ENCODE peak calls at places on chromosomes 13 and 19, in nine cellular contexts. One of them, this sample, is unnamed.

GRCh38 chr19:52734340-52734892 is 428 bp downstream of the ZNF611 start:
- DNase-seq in right lobe of liver: peak; percentile 57
- DNase-seq in heart left ventricle: peak; percentile 38
- DNase-seq in transverse colon: peak; percentile 15
- DNase-seq in left ventricle myocardium inferior: peak; percentile 24
- DNase-seq in esophagus squamous epithelium: no peak
- DNase-seq in CD8-positive, alpha-beta memory T cell: no peak
- DNase-seq in fibroblast of lung: peak; percentile 22
- DNase-seq in body of pancreas: no peak
- DNase-seq in this sample: no peak

GRCh38 chr19:38665950-38666661 is 18.7 kb downstream of the ACTN4 start:
- DNase-seq in right lobe of liver: no peak
- DNase-seq in heart left ventricle: peak; percentile 86
- DNase-seq in transverse colon: peak; percentile 57
- DNase-seq in left ventricle myocardium inferior: peak; percentile 73
- DNase-seq in esophagus squamous epithelium: no peak
- DNase-seq in CD8-positive, alpha-beta memory T cell: no peak
- DNase-seq in fibroblast of lung: peak; percentile 79
- DNase-seq in body of pancreas: peak; percentile 79
- DNase-seq in this sample: no peak

GRCh38 chr19:33865306-33865705 is 68.6 kb downstream of the KCTD15 start:
- DNase-seq in right lobe of liver: no peak
- DNase-seq in heart left ventricle: no peak
- DNase-seq in transverse colon: no peak
- DNase-seq in left ventricle myocardium inferior: no peak
- DNase-seq in esophagus squamous epithelium: no peak
- DNase-seq in CD8-positive, alpha-beta memory T cell: no peak
- DNase-seq in fibroblast of lung: no peak
- DNase-seq in body of pancreas: no peak
- DNase-seq in this sample: no peak

GRCh38 chr13:113493315-113493951 is 2.9 kb upstream of the DCUN1D2 start:
- DNase-seq in right lobe of liver: no peak
- DNase-seq in heart left ventricle: no peak
- DNase-seq in transverse colon: no peak
- DNase-seq in left ventricle myocardium inferior: no peak
- DNase-seq in esophagus squamous epithelium: no peak
- DNase-seq in CD8-positive, alpha-beta memory T cell: no peak
- DNase-seq in fibroblast of lung: peak; percentile 97
- DNase-seq in body of pancreas: peak; percentile 50
- DNase-seq in this sample: no peak

GRCh38 chr13:30774214-30774730 is 38.9 kb downstream of the ALOX5AP start:
- DNase-seq in right lobe of liver: no peak
- DNase-seq in heart left ventricle: no peak
- DNase-seq in transverse colon: no peak
- DNase-seq in left ventricle myocardium inferior: no peak
- DNase-seq in esophagus squamous epithelium: no peak
- DNase-seq in CD8-positive, alpha-beta memory T cell: peak; percentile 63
- DNase-seq in fibroblast of lung: no peak
- DNase-seq in body of pancreas: no peak
- DNase-seq in this sample: no peak

GRCh38 chr13:77429320-77430142 is 102.6 kb upstream of the MYCBP2 start:
- DNase-seq in right lobe of liver: no peak
- DNase-seq in heart left ventricle: no peak
- DNase-seq in transverse colon: no peak
- DNase-seq in left ventricle myocardium inferior: no peak
- DNase-seq in esophagus squamous epithelium: no peak
- DNase-seq in CD8-positive, alpha-beta memory T cell: no peak
- DNase-seq in fibroblast of lung: peak; percentile 78
- DNase-seq in body of pancreas: no peak
- DNase-seq in this sample: no peak

GRCh38 chr13:97367427-97367826 is 66.5 kb upstream of the RAP2A start:
- DNase-seq in right lobe of liver: no peak
- DNase-seq in heart left ventricle: no peak
- DNase-seq in transverse colon: no peak
- DNase-seq in left ventricle myocardium inferior: no peak
- DNase-seq in esophagus squamous epithelium: no peak
- DNase-seq in CD8-positive, alpha-beta memory T cell: no peak
- DNase-seq in fibroblast of lung: peak; percentile 93
- DNase-seq in body of pancreas: no peak
- DNase-seq in this sample: no peak

GRCh38 chr19:57599761-57600383 is at the start of gene ZNF530:
- DNase-seq in right lobe of liver: peak; percentile 96
- DNase-seq in heart left ventricle: peak; percentile 97
- DNase-seq in transverse colon: peak; percentile 94
- DNase-seq in left ventricle myocardium inferior: peak; percentile 96
- DNase-seq in esophagus squamous epithelium: peak; percentile 66
- DNase-seq in CD8-positive, alpha-beta memory T cell: peak; percentile 76
- DNase-seq in fibroblast of lung: peak; percentile 87
- DNase-seq in body of pancreas: peak; percentile 94
- DNase-seq in this sample: peak; percentile 74

GRCh38 chr13:90717451-90717936 is 630.0 kb upstream of the MIR17HG start:
- DNase-seq in right lobe of liver: no peak
- DNase-seq in heart left ventricle: no peak
- DNase-seq in transverse colon: no peak
- DNase-seq in left ventricle myocardium inferior: no peak
- DNase-seq in esophagus squamous epithelium: no peak
- DNase-seq in CD8-positive, alpha-beta memory T cell: no peak
- DNase-seq in fibroblast of lung: peak; percentile 97
- DNase-seq in body of pancreas: no peak
- DNase-seq in this sample: no peak

GRCh38 chr19:53172892-53173291 is 14.0 kb upstream of the ZNF347 start:
- DNase-seq in right lobe of liver: no peak
- DNase-seq in heart left ventricle: no peak
- DNase-seq in transverse colon: no peak
- DNase-seq in left ventricle myocardium inferior: no peak
- DNase-seq in esophagus squamous epithelium: no peak
- DNase-seq in CD8-positive, alpha-beta memory T cell: no peak
- DNase-seq in fibroblast of lung: peak; percentile 9
- DNase-seq in body of pancreas: no peak
- DNase-seq in this sample: no peak

GRCh38 chr13:42271337-42272114 is 426 bp upstream of the AKAP11 start:
- DNase-seq in right lobe of liver: peak; percentile 97
- DNase-seq in heart left ventricle: peak; percentile 95
- DNase-seq in transverse colon: peak; percentile 94
- DNase-seq in left ventricle myocardium inferior: peak; percentile 91
- DNase-seq in esophagus squamous epithelium: peak; percentile 77
- DNase-seq in CD8-positive, alpha-beta memory T cell: peak; percentile 96
- DNase-seq in fibroblast of lung: peak; percentile 98
- DNase-seq in body of pancreas: peak; percentile 91
- DNase-seq in this sample: peak; percentile 95

GRCh38 chr13:71786815-71787214 is 80.2 kb downstream of the DACH1 start:
- DNase-seq in right lobe of liver: no peak
- DNase-seq in heart left ventricle: no peak
- DNase-seq in transverse colon: no peak
- DNase-seq in left ventricle myocardium inferior: no peak
- DNase-seq in esophagus squamous epithelium: no peak
- DNase-seq in CD8-positive, alpha-beta memory T cell: no peak
- DNase-seq in fibroblast of lung: no peak
- DNase-seq in body of pancreas: no peak
- DNase-seq in this sample: no peak

GRCh38 chr19:33134571-33135041 is 2.7 kb downstream of the WDR88 start:
- DNase-seq in right lobe of liver: no peak
- DNase-seq in heart left ventricle: no peak
- DNase-seq in transverse colon: no peak
- DNase-seq in left ventricle myocardium inferior: no peak
- DNase-seq in esophagus squamous epithelium: no peak
- DNase-seq in CD8-positive, alpha-beta memory T cell: no peak
- DNase-seq in fibroblast of lung: no peak
- DNase-seq in body of pancreas: no peak
- DNase-seq in this sample: no peak

DNA sequence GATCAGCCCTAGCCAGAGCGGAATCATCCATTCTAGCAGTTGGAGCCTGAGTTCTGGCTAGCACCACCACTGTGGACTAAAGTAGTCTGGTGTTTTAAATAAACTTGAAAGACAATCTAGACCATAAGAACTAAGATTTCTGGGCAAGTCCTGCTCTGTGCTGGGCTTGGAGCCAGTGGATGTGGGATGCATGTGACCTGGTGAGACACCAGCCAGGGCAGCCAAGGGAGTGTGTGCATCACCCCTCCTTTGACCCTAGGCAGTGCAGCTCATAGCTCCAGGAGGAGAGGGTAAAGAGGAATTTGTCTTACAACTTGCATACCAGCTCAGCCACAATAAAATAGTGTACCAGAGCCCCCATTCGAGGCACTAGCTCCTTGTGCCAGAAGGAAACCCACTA is 21.0 kb downstream of the ITGBL1 start:
- DNase-seq in right lobe of liver: no peak
- DNase-seq in heart left ventricle: no peak
- DNase-seq in transverse colon: no peak
- DNase-seq in left ventricle myocardium inferior: peak; percentile 32
- DNase-seq in esophagus squamous epithelium: no peak
- DNase-seq in CD8-positive, alpha-beta memory T cell: no peak
- DNase-seq in fibroblast of lung: peak; percentile 89
- DNase-seq in body of pancreas: no peak
- DNase-seq in this sample: no peak
- H3K27ac ChIP-seq in right lobe of liver: no peak overlapping the region
- H3K27ac ChIP-seq in heart left ventricle: no peak overlapping the region
- H3K27ac ChIP-seq in transverse colon: no peak overlapping the region
- H3K27ac ChIP-seq in left ventricle myocardium inferior: no peak overlapping the region
- H3K27ac ChIP-seq in esophagus squamous epithelium: no peak overlapping the region
- H3K27ac ChIP-seq in CD8-positive, alpha-beta memory T cell: no peak overlapping the region
- H3K27ac ChIP-seq in fibroblast of lung: peak overlapping the region; percentile 49
- H3K27ac ChIP-seq in body of pancreas: no peak overlapping the region
- H3K27ac ChIP-seq in this sample: no peak overlapping the region

GRCh38 chr13:111387026-111387871 is 66.8 kb downstream of the TEX29 start:
- DNase-seq in right lobe of liver: no peak
- DNase-seq in heart left ventricle: no peak
- DNase-seq in transverse colon: no peak
- DNase-seq in left ventricle myocardium inferior: no peak
- DNase-seq in esophagus squamous epithelium: no peak
- DNase-seq in CD8-positive, alpha-beta memory T cell: no peak
- DNase-seq in fibroblast of lung: no peak
- DNase-seq in body of pancreas: no peak
- DNase-seq in this sample: no peak

GRCh38 chr13:111384441-111385181 is 64.2 kb downstream of the TEX29 start:
- DNase-seq in right lobe of liver: no peak
- DNase-seq in heart left ventricle: no peak
- DNase-seq in transverse colon: no peak
- DNase-seq in left ventricle myocardium inferior: no peak
- DNase-seq in esophagus squamous epithelium: no peak
- DNase-seq in CD8-positive, alpha-beta memory T cell: no peak
- DNase-seq in fibroblast of lung: no peak
- DNase-seq in body of pancreas: no peak
- DNase-seq in this sample: no peak

GRCh38 chr13:111382877-111383276 is 62.4 kb downstream of the TEX29 start:
- DNase-seq in right lobe of liver: no peak
- DNase-seq in heart left ventricle: no peak
- DNase-seq in transverse colon: no peak
- DNase-seq in left ventricle myocardium inferior: no peak
- DNase-seq in esophagus squamous epithelium: no peak
- DNase-seq in CD8-positive, alpha-beta memory T cell: no peak
- DNase-seq in fibroblast of lung: no peak
- DNase-seq in body of pancreas: no peak
- DNase-seq in this sample: no peak

GRCh38 chr13:111383591-111384440 is 63.4 kb downstream of the TEX29 start:
- DNase-seq in right lobe of liver: no peak
- DNase-seq in heart left ventricle: no peak
- DNase-seq in transverse colon: no peak
- DNase-seq in left ventricle myocardium inferior: no peak
- DNase-seq in esophagus squamous epithelium: no peak
- DNase-seq in CD8-positive, alpha-beta memory T cell: no peak
- DNase-seq in fibroblast of lung: no peak
- DNase-seq in body of pancreas: no peak
- DNase-seq in this sample: no peak

GRCh38 chr13:111385182-111385857 is 64.9 kb downstream of the TEX29 start:
- DNase-seq in right lobe of liver: no peak
- DNase-seq in heart left ventricle: no peak
- DNase-seq in transverse colon: no peak
- DNase-seq in left ventricle myocardium inferior: no peak
- DNase-seq in esophagus squamous epithelium: no peak
- DNase-seq in CD8-positive, alpha-beta memory T cell: no peak
- DNase-seq in fibroblast of lung: no peak
- DNase-seq in body of pancreas: no peak
- DNase-seq in this sample: no peak
- H3K4me1 ChIP-seq in right lobe of liver: no peaks in the 10 kb centered on the region
- H3K4me1 ChIP-seq in heart left ventricle: no peaks in the 10 kb centered on the region
- H3K4me1 ChIP-seq in transverse colon: no peaks in the 10 kb centered on the region
- H3K4me1 ChIP-seq in left ventricle myocardium inferior: no peaks in the 10 kb centered on the region
- H3K4me1 ChIP-seq in esophagus squamous epithelium: no peaks in the 10 kb centered on the region
- H3K4me1 ChIP-seq in CD8-positive, alpha-beta memory T cell: peaks cover 38% of the 10 kb centered on the region
- H3K4me1 ChIP-seq in fibroblast of lung: no peaks in the 10 kb centered on the region
- H3K4me1 ChIP-seq in body of pancreas: no peaks in the 10 kb centered on the region
- H3K4me1 ChIP-seq in this sample: no peaks in the 10 kb centered on the region

GRCh38 chr13:73754727-73755292 is 379.4 kb downstream of the KLF12 start:
- DNase-seq in right lobe of liver: no peak
- DNase-seq in heart left ventricle: no peak
- DNase-seq in transverse colon: no peak
- DNase-seq in left ventricle myocardium inferior: no peak
- DNase-seq in esophagus squamous epithelium: no peak
- DNase-seq in CD8-positive, alpha-beta memory T cell: peak; percentile 33
- DNase-seq in fibroblast of lung: peak; percentile 56
- DNase-seq in body of pancreas: peak; percentile 34
- DNase-seq in this sample: no peak

GRCh38 chr13:73754241-73754640 is 380.0 kb downstream of the KLF12 start:
- DNase-seq in right lobe of liver: no peak
- DNase-seq in heart left ventricle: no peak
- DNase-seq in transverse colon: no peak
- DNase-seq in left ventricle myocardium inferior: no peak
- DNase-seq in esophagus squamous epithelium: no peak
- DNase-seq in CD8-positive, alpha-beta memory T cell: no peak
- DNase-seq in fibroblast of lung: no peak
- DNase-seq in body of pancreas: no peak
- DNase-seq in this sample: no peak

GRCh38 chr13:73748404-73748803 is 385.8 kb downstream of the KLF12 start:
- DNase-seq in right lobe of liver: no peak
- DNase-seq in heart left ventricle: no peak
- DNase-seq in transverse colon: no peak
- DNase-seq in left ventricle myocardium inferior: no peak
- DNase-seq in esophagus squamous epithelium: no peak
- DNase-seq in CD8-positive, alpha-beta memory T cell: no peak
- DNase-seq in fibroblast of lung: no peak
- DNase-seq in body of pancreas: no peak
- DNase-seq in this sample: no peak

GRCh38 chr13:73751290-73751689 is 382.9 kb downstream of the KLF12 start:
- DNase-seq in right lobe of liver: no peak
- DNase-seq in heart left ventricle: no peak
- DNase-seq in transverse colon: no peak
- DNase-seq in left ventricle myocardium inferior: no peak
- DNase-seq in esophagus squamous epithelium: no peak
- DNase-seq in CD8-positive, alpha-beta memory T cell: no peak
- DNase-seq in fibroblast of lung: no peak
- DNase-seq in body of pancreas: no peak
- DNase-seq in this sample: no peak
- H3K4me3 ChIP-seq in right lobe of liver: no peak overlapping the region
- H3K4me3 ChIP-seq in heart left ventricle: no peak overlapping the region
- H3K4me3 ChIP-seq in transverse colon: no peak overlapping the region
- H3K4me3 ChIP-seq in left ventricle myocardium inferior: no peak overlapping the region
- H3K4me3 ChIP-seq in esophagus squamous epithelium: no peak overlapping the region
- H3K4me3 ChIP-seq in CD8-positive, alpha-beta memory T cell: no peak overlapping the region
- H3K4me3 ChIP-seq in fibroblast of lung: no peak overlapping the region
- H3K4me3 ChIP-seq in body of pancreas: no peak overlapping the region
- H3K4me3 ChIP-seq in this sample: no peak overlapping the region

DNA sequence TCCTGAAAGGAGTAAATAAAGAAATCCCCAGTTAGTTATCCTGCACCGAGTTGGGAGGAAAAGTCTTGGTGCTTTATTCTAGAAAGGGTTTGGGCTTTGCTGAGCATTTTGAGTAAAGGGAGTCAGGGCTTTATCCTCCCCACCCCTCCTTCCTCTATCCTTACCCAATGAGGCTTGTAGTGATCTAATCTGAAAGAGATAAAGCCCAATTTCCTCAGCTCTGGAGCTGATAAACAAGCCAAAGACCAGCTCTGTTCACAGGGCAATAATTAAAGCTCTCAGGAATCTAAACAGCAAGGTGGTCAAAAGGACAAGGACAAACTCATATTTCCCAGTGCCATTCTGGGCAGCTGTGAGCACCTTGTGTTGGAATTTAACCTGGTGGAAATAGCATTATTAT is 188.9 kb upstream of the TSC22D1 start:
- DNase-seq in right lobe of liver: no peak
- DNase-seq in heart left ventricle: no peak
- DNase-seq in transverse colon: peak; percentile 27
- DNase-seq in left ventricle myocardium inferior: no peak
- DNase-seq in esophagus squamous epithelium: no peak
- DNase-seq in CD8-positive, alpha-beta memory T cell: no peak
- DNase-seq in fibroblast of lung: no peak
- DNase-seq in body of pancreas: peak; percentile 35
- DNase-seq in this sample: no peak
- H3K27ac ChIP-seq in right lobe of liver: no peak overlapping the region
- H3K27ac ChIP-seq in heart left ventricle: no peak overlapping the region
- H3K27ac ChIP-seq in transverse colon: peak overlapping the region; percentile 89
- H3K27ac ChIP-seq in left ventricle myocardium inferior: peak overlapping the region; percentile 23
- H3K27ac ChIP-seq in esophagus squamous epithelium: no peak overlapping the region
- H3K27ac ChIP-seq in CD8-positive, alpha-beta memory T cell: no peak overlapping the region
- H3K27ac ChIP-seq in fibroblast of lung: no peak overlapping the region
- H3K27ac ChIP-seq in body of pancreas: peak overlapping the region; percentile 93
- H3K27ac ChIP-seq in this sample: no peak overlapping the region

This sample was measured in effector memory CD4-positive, alpha-beta T cell.